ENCODE peak calls at places on chromosome 20, in ten cellular contexts. G, W, J, Z, A, T, H, U, R and O are unnamed samples.

GRCh38 chr20:1334761-1335160 is 5.8 kb upstream of the SDCBP2 start:
- DNase-seq in R (no peak), W (no peak), T (no peak), J (no peak), H (no peak), G (no peak), Z (no peak), U (no peak), A (no peak), O (no peak)

GRCh38 chr20:60482609-60483008 is 524.4 kb downstream of the CDH26 start:
- DNase-seq in G (no peak), A (no peak), R (no peak), W (no peak), U (no peak), H (no peak), J (no peak), Z (no peak), T (no peak), O (no peak)

GRCh38 chr20:49595811-49596545 is 28.0 kb upstream of the PTGIS start:
- DNase-seq in T (no peak), U (no peak), W (no peak), H (no peak), Z (peak; percentile 92), A (no peak), J (peak; percentile 83), G (no peak), R (peak; percentile 27), O (no peak)

GRCh38 chr20:10603971-10604864 is 69.6 kb downstream of the JAG1 start:
- DNase-seq in U (peak; percentile 36), R (no peak), J (peak; percentile 95), H (peak; percentile 88), G (peak; percentile 23), W (peak; percentile 67), A (no peak), T (no peak), Z (no peak), O (peak; percentile 79)

GRCh38 chr20:63172726-63173125 is 43.2 kb downstream of the YTHDF1 start:
- DNase-seq in Z (no peak), G (no peak), U (no peak), T (no peak), J (no peak), W (no peak), H (no peak), R (no peak), A (no peak), O (no peak)

GRCh38 chr20:9179193-9179802 is 110.4 kb downstream of the PLCB4 start:
- DNase-seq in W (no peak), H (no peak), T (no peak), R (no peak), U (no peak), Z (no peak), J (peak; percentile 70), G (no peak), A (no peak), O (no peak)

GRCh38 chr20:17725094-17725835 is 25.5 kb downstream of the BANF2 start:
- DNase-seq in T (no peak), A (no peak), H (no peak), Z (no peak), U (no peak), G (no peak), J (peak; percentile 7), W (peak; percentile 58), R (no peak), O (no peak)

GRCh38 chr20:45470939-45471338 is 1.4 kb downstream of the WFDC2 start:
- DNase-seq in Z (no peak), W (no peak), R (no peak), G (peak; percentile 47), J (no peak), U (no peak), T (no peak), H (no peak), A (no peak), O (no peak)

GRCh38 chr20:48822879-48823385 is 4.9 kb downstream of the PREX1 start:
- DNase-seq in R (no peak), A (no peak), G (no peak), Z (no peak), J (no peak), U (no peak), W (no peak), T (no peak), H (no peak), O (no peak)

GRCh38 chr20:33291830-33292355 is 8.9 kb downstream of the BPIFB1 start:
- DNase-seq in R (peak; percentile 55), H (peak; percentile 51), A (peak; percentile 30), W (peak; percentile 42), G (peak; percentile 66), T (peak; percentile 40), J (no peak), Z (peak; percentile 62), U (no peak), O (no peak)

GRCh38 chr20:51420111-51420510 is 122.4 kb downstream of the NFATC2 start:
- DNase-seq in W (no peak), Z (no peak), T (no peak), A (no peak), H (no peak), G (no peak), J (peak; percentile 69), R (no peak), U (no peak), O (no peak)

GRCh38 chr20:61980647-61981583 is 84.8 kb downstream of the TAF4 start:
- DNase-seq in U (no peak), J (peak; percentile 11), A (no peak), H (no peak), Z (no peak), T (no peak), G (no peak), W (peak; percentile 62), R (no peak), O (no peak)

GRCh38 chr20:23349338-23350006 is 1.1 kb upstream of the NXT1 start:
- DNase-seq in R (no peak), A (no peak), U (no peak), J (no peak), H (no peak), T (no peak), G (no peak), W (no peak), Z (no peak), O (no peak)

GRCh38 chr20:38548356-38549083 is 32.5 kb upstream of the ADIG start:
- DNase-seq in T (no peak), H (no peak), A (no peak), W (no peak), R (no peak), J (no peak), G (no peak), Z (no peak), U (no peak), O (no peak)

GRCh38 chr20:45341939-45342862 is 6.0 kb downstream of the SDC4 start:
- DNase-seq in T (no peak), A (no peak), G (peak; percentile 49), J (no peak), H (peak; percentile 91), R (no peak), Z (no peak), U (peak; percentile 33), W (peak; percentile 82), O (no peak)

GRCh38 chr20:9407805-9408421 is 106.5 kb upstream of the LAMP5 start:
- DNase-seq in A (peak; percentile 40), W (no peak), U (peak; percentile 23), H (no peak), J (peak; percentile 69), T (no peak), Z (peak; percentile 41), G (peak; percentile 71), R (no peak), O (peak; percentile 74)

GRCh38 chr20:46865824-46866223 is 28.8 kb upstream of the EYA2 start:
- DNase-seq in T (no peak), W (no peak), R (no peak), G (no peak), H (no peak), A (no peak), J (no peak), U (no peak), Z (no peak), O (no peak)

GRCh38 chr20:61927826-61928541 is 137.7 kb downstream of the TAF4 start:
- DNase-seq in U (no peak), J (no peak), A (no peak), T (no peak), H (peak; percentile 65), G (no peak), W (peak; percentile 19), R (no peak), Z (no peak), O (no peak)

GRCh38 chr20:4234128-4234527 is 218.8 kb upstream of the RNF24 start:
- DNase-seq in A (no peak), J (peak; percentile 12), U (no peak), H (peak; percentile 93), W (no peak), T (no peak), Z (no peak), G (no peak), R (no peak), O (peak; percentile 50)

GRCh38 chr20:47501117-47501482 is 587 bp upstream of the NCOA3 start:
- DNase-seq in G (no peak), J (peak; percentile 2), Z (no peak), T (no peak), R (no peak), A (no peak), H (no peak), U (no peak), W (no peak), O (no peak)

GRCh38 chr20:32045999-32046398 is 6.0 kb upstream of the HCK start:
- DNase-seq in Z (no peak), G (no peak), T (no peak), W (no peak), A (no peak), U (no peak), J (peak; percentile 34), R (no peak), H (no peak), O (no peak)